ENCODE peak calls at places on chromosome 1, in five cellular contexts. H is mesendoderm, F is SK-N-SH, M is K562, U is neuronal stem cell. I is an unnamed sample.

GRCh38 chr1:214702561-214702960 is 99.6 kb downstream of the CENPF start:
- DNase-seq in M (no peak), U (no peak), H (no peak), F (no peak), I (no peak)

GRCh38 chr1:205286335-205286950 is 35.1 kb downstream of the NUAK2 start:
- DNase-seq in U (no peak), M (no peak), H (no peak), F (no peak), I (no peak)

GRCh38 chr1:180542530-180543171 is 16.1 kb upstream of the OVAAL start:
- DNase-seq in F (no peak), U (no peak), M (no peak), H (peak; percentile 37), I (no peak)

GRCh38 chr1:207831517-207832327 is 79.2 kb downstream of the CD34 start:
- DNase-seq in U (no peak), M (peak; percentile 51), H (no peak), F (no peak), I (no peak)

GRCh38 chr1:58982259-58982998 is 198.6 kb upstream of the JUN start:
- DNase-seq in U (no peak), F (peak; percentile 12), H (peak; percentile 64), M (no peak), I (no peak)

GRCh38 chr1:119603695-119604094 is 44.4 kb downstream of the ZNF697 start:
- DNase-seq in U (no peak), F (no peak), M (no peak), H (no peak), I (no peak)

GRCh38 chr1:3564921-3565831 is 46.1 kb downstream of the MEGF6 start:
- DNase-seq in H (peak; percentile 40), F (peak; percentile 93), M (peak; percentile 57), U (peak; percentile 57), I (no peak)

GRCh38 chr1:208242829-208243521 is 1.2 kb downstream of the PLXNA2 start:
- DNase-seq in H (no peak), F (peak; percentile 75), U (no peak), M (peak; percentile 55), I (no peak)

GRCh38 chr1:159132271-159132881 is 39.0 kb upstream of the CADM3 start:
- DNase-seq in U (peak; percentile 57), M (peak; percentile 73), H (peak; percentile 46), F (peak; percentile 47), I (peak; percentile 61)

GRCh38 chr1:183732251-183732650 is 72.7 kb upstream of the RGL1 start:
- DNase-seq in H (no peak), U (no peak), F (no peak), M (no peak), I (no peak)

GRCh38 chr1:31849653-31850052 is 33.8 kb upstream of the SPOCD1 start:
- DNase-seq in M (no peak), U (no peak), H (no peak), F (no peak), I (no peak)

GRCh38 chr1:243926803-243927245 is 76.8 kb upstream of the AKT3 start:
- DNase-seq in F (no peak), M (no peak), U (no peak), H (peak; percentile 99), I (no peak)

GRCh38 chr1:6234502-6235295 is 1.1 kb downstream of the ICMT start:
- DNase-seq in F (no peak), M (peak; percentile 67), H (no peak), U (no peak), I (no peak)

GRCh38 chr1:58827298-58827697 is 43.5 kb upstream of the JUN start:
- DNase-seq in U (no peak), H (no peak), F (no peak), M (no peak), I (no peak)

GRCh38 chr1:64965239-64966157 is 851 bp downstream of the JAK1 start:
- DNase-seq in F (peak; percentile 56), U (peak; percentile 29), H (peak; percentile 72), M (peak; percentile 71), I (peak; percentile 66)

GRCh38 chr1:212975607-212975918 is 25.2 kb downstream of the VASH2 start:
- DNase-seq in F (no peak), H (no peak), U (no peak), M (no peak), I (no peak)

GRCh38 chr1:38476111-38476783 is 383.3 kb downstream of the RRAGC start:
- DNase-seq in F (peak; percentile 27), M (no peak), U (peak; percentile 83), H (peak; percentile 55), I (no peak)
- H3K4me1 ChIP-seq in F (no peaks in the 10 kb centered on the region), M (peaks cover 4% of the 10 kb centered on the region), U (peaks cover 14% of the 10 kb centered on the region), H (peaks cover 3% of the 10 kb centered on the region), I (no peaks in the 10 kb centered on the region)

DNA sequence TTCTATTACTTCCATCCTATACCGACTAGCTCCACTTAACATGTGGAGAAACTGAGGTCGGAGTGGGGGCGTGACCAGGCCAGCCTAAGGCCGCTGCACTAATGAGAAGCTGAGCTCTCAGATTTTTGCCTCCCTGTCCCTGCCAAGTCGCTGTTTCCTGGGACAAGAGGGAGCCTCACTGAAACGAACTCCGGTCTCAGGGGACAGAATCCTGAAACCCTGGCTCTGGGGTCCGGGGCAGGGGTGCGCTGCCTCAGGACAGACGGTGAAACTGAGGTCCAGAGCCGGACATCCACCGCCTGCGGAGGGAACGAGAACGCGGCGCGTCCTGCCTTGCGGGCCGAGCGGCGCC is 219 bp upstream of the GPX7 start:
- DNase-seq in M (no peak), F (no peak), H (no peak), U (no peak), I (peak; percentile 20)
- H3K4me3 ChIP-seq in M (no peak overlapping the region), F (peak overlapping the region; percentile 9), H (peak overlapping the region; percentile 28), U (no peak overlapping the region), I (peak overlapping the region; percentile 61)

GRCh38 chr1:116767782-116768382 is 13.7 kb downstream of the CD2 start:
- DNase-seq in M (no peak), U (no peak), F (no peak), H (no peak), I (no peak)

GRCh38 chr1:116768416-116768815 is 14.2 kb downstream of the CD2 start:
- DNase-seq in H (no peak), F (no peak), U (no peak), M (no peak), I (no peak)

GRCh38 chr1:116769994-116770393 is 15.8 kb downstream of the CD2 start:
- DNase-seq in F (no peak), M (no peak), U (no peak), H (no peak), I (no peak)

GRCh38 chr1:116769561-116769977 is 15.3 kb downstream of the CD2 start:
- DNase-seq in H (no peak), U (no peak), M (no peak), F (no peak), I (no peak)

GRCh38 chr1:116769050-116769449 is 14.8 kb downstream of the CD2 start:
- DNase-seq in U (no peak), F (no peak), H (no peak), M (no peak), I (no peak)
- H3K27ac ChIP-seq in U (no peak overlapping the region), F (no peak overlapping the region), H (no peak overlapping the region), M (no peak overlapping the region), I (no peak overlapping the region)

GRCh38 chr1:156693858-156694562 is 11.4 kb downstream of the CRABP2 start:
- DNase-seq in M (peak; percentile 92), U (no peak), F (no peak), H (peak; percentile 92), I (peak; percentile 36)
- H3K4me1 ChIP-seq in M (peaks cover 61% of the 10 kb centered on the region), U (peaks cover 47% of the 10 kb centered on the region), F (peaks cover 14% of the 10 kb centered on the region), H (peaks cover 31% of the 10 kb centered on the region), I (peaks cover 7% of the 10 kb centered on the region)

GRCh38 chr1:24931481-24932221 is 1.6 kb upstream of the RUNX3 start:
- DNase-seq in U (peak; percentile 32), H (peak; percentile 53), M (no peak), F (no peak), I (no peak)
- H3K4me3 ChIP-seq in U (no peak overlapping the region), H (no peak overlapping the region), M (no peak overlapping the region), F (no peak overlapping the region), I (no peak overlapping the region)

GRCh38 chr1:51623450-51623849 is 6.6 kb downstream of the OSBPL9 start:
- DNase-seq in M (no peak), F (no peak), U (no peak), H (no peak), I (no peak)
- H3K27ac ChIP-seq in M (peak overlapping the region; percentile 69), F (no peak overlapping the region), U (no peak overlapping the region), H (no peak overlapping the region), I (no peak overlapping the region)

GRCh38 chr1:16145988-16146887 is 9.6 kb downstream of the EPHA2 start:
- DNase-seq in H (peak; percentile 98), F (peak; percentile 59), M (peak; percentile 98), U (peak; percentile 90), I (peak; percentile 50)

GRCh38 chr1:16146888-16147614 is 8.8 kb downstream of the EPHA2 start:
- DNase-seq in M (peak; percentile 80), U (no peak), F (no peak), H (peak; percentile 93), I (no peak)

GRCh38 chr1:16144325-16145029 is 11.4 kb downstream of the EPHA2 start:
- DNase-seq in F (no peak), M (peak; percentile 61), H (no peak), U (no peak), I (no peak)

GRCh38 chr1:16143566-16144324 is 12.1 kb downstream of the EPHA2 start:
- DNase-seq in U (no peak), F (no peak), M (peak; percentile 97), H (no peak), I (peak; percentile 80)

DNA sequence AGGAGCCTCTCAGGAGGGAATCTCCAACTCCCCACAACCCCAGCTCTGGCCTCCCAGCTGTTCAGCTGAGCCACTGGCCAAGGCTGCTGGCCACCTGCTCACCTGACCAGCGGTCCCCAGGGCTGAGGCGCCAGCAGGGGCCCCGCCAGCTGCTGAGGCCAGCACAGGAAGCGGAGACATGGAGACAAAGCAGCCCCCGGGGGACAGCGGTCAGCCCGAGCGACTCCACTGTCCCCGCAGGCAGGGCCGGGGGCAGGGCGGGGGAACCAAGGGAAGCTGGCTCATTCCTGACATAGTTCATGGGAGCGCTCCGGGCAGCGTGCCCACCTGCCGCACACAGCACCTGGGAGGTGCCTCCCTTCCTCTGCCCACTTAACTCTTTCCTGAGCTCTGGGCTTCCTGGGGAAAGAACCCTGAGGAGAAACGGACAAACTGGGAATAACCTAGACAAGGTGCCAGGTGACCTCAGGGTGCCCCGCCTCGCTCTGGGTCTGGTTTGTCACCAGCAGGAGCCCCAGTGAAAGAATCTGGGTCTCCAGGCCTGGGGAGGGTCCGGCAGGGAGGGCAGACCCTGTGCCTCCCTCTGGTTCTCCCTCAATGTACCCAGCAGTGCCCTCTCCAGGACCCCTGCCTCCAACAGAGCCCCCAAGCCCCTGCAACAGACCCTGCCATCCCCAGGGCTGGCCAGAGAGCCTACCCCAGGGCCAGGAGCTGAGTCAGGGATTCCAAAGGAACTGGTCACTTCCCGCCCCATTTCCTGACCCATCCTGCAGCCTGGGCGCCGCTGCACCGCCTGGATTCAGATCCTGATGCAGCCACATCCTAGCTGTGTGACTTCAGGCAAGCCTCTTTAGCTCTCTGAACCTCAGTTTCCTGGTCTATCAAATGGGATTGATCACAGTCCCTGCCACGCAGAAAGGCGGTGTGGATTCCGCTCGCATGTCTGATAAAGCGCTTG is 10.6 kb downstream of the EPHA2 start:
- DNase-seq in F (no peak), U (no peak), H (peak; percentile 91), M (peak; percentile 49), I (peak; percentile 88)
- H3K4me1 ChIP-seq in F (peaks cover 72% of the 10 kb centered on the region), U (peaks cover 52% of the 10 kb centered on the region), H (peaks cover 44% of the 10 kb centered on the region), M (peaks cover 73% of the 10 kb centered on the region), I (peaks cover 15% of the 10 kb centered on the region)

I was measured in colonic mucosa.